ENCODE peak calls at places on chromosome 10, in seven cellular contexts. One of them, this sample, is unnamed.

GRCh38 chr10:102511562-102512274 is 7.9 kb downstream of the SUFU start:
- DNase-seq in activated T-cell treated with anti-CD3 and anti-CD28 coated beads, Interleukin-2, amount 50 U/mL, for 72 hours: no peak
- DNase-seq in hypothalamus: no peak
- DNase-seq in T-cell: no peak
- DNase-seq in dermis microvascular lymphatic vessel endothelial cell: no peak
- DNase-seq in iris pigment epithelial cell: no peak
- DNase-seq in H9: no peak
- DNase-seq in this sample: no peak

GRCh38 chr10:10623958-10624590 is 393.6 kb upstream of the CELF2 start:
- DNase-seq in activated T-cell treated with anti-CD3 and anti-CD28 coated beads, Interleukin-2, amount 50 U/mL, for 72 hours: no peak
- DNase-seq in hypothalamus: no peak
- DNase-seq in T-cell: no peak
- DNase-seq in dermis microvascular lymphatic vessel endothelial cell: no peak
- DNase-seq in iris pigment epithelial cell: no peak
- DNase-seq in H9: no peak
- DNase-seq in this sample: no peak

GRCh38 chr10:122565766-122566206 is 5.2 kb downstream of the DMBT1 start:
- DNase-seq in activated T-cell treated with anti-CD3 and anti-CD28 coated beads, Interleukin-2, amount 50 U/mL, for 72 hours: peak
- DNase-seq in hypothalamus: peak
- DNase-seq in T-cell: peak
- DNase-seq in dermis microvascular lymphatic vessel endothelial cell: peak
- DNase-seq in iris pigment epithelial cell: peak
- DNase-seq in H9: peak
- DNase-seq in this sample: peak

GRCh38 chr10:29104661-29105369 is 184.1 kb upstream of the LYZL1 start:
- DNase-seq in activated T-cell treated with anti-CD3 and anti-CD28 coated beads, Interleukin-2, amount 50 U/mL, for 72 hours: no peak
- DNase-seq in hypothalamus: no peak
- DNase-seq in T-cell: no peak
- DNase-seq in dermis microvascular lymphatic vessel endothelial cell: no peak
- DNase-seq in iris pigment epithelial cell: no peak
- DNase-seq in H9: no peak
- DNase-seq in this sample: no peak

GRCh38 chr10:4383683-4384082 is 442.3 kb upstream of the AKR1E2 start:
- DNase-seq in activated T-cell treated with anti-CD3 and anti-CD28 coated beads, Interleukin-2, amount 50 U/mL, for 72 hours: no peak
- DNase-seq in hypothalamus: no peak
- DNase-seq in T-cell: no peak
- DNase-seq in dermis microvascular lymphatic vessel endothelial cell: no peak
- DNase-seq in iris pigment epithelial cell: peak
- DNase-seq in H9: no peak
- DNase-seq in this sample: no peak

GRCh38 chr10:12549297-12549696 is 199.9 kb downstream of the CAMK1D start:
- DNase-seq in activated T-cell treated with anti-CD3 and anti-CD28 coated beads, Interleukin-2, amount 50 U/mL, for 72 hours: no peak
- DNase-seq in hypothalamus: no peak
- DNase-seq in T-cell: no peak
- DNase-seq in dermis microvascular lymphatic vessel endothelial cell: no peak
- DNase-seq in iris pigment epithelial cell: no peak
- DNase-seq in H9: no peak
- DNase-seq in this sample: no peak

GRCh38 chr10:23702977-23703414 is 264.1 kb downstream of the OTUD1 start:
- DNase-seq in activated T-cell treated with anti-CD3 and anti-CD28 coated beads, Interleukin-2, amount 50 U/mL, for 72 hours: peak
- DNase-seq in hypothalamus: peak
- DNase-seq in T-cell: peak
- DNase-seq in dermis microvascular lymphatic vessel endothelial cell: peak
- DNase-seq in iris pigment epithelial cell: peak
- DNase-seq in H9: peak
- DNase-seq in this sample: peak

GRCh38 chr10:96570983-96571964 is 15.5 kb downstream of the TM9SF3 start:
- DNase-seq in activated T-cell treated with anti-CD3 and anti-CD28 coated beads, Interleukin-2, amount 50 U/mL, for 72 hours: no peak
- DNase-seq in hypothalamus: no peak
- DNase-seq in T-cell: no peak
- DNase-seq in dermis microvascular lymphatic vessel endothelial cell: no peak
- DNase-seq in iris pigment epithelial cell: no peak
- DNase-seq in H9: no peak
- DNase-seq in this sample: no peak

GRCh38 chr10:87956055-87956454 is 92.6 kb downstream of the PTEN start:
- DNase-seq in activated T-cell treated with anti-CD3 and anti-CD28 coated beads, Interleukin-2, amount 50 U/mL, for 72 hours: no peak
- DNase-seq in hypothalamus: no peak
- DNase-seq in T-cell: no peak
- DNase-seq in dermis microvascular lymphatic vessel endothelial cell: no peak
- DNase-seq in iris pigment epithelial cell: no peak
- DNase-seq in H9: no peak
- DNase-seq in this sample: no peak

GRCh38 chr10:125370578-125370977 is 210.2 kb upstream of the CTBP2 start:
- DNase-seq in activated T-cell treated with anti-CD3 and anti-CD28 coated beads, Interleukin-2, amount 50 U/mL, for 72 hours: no peak
- DNase-seq in hypothalamus: no peak
- DNase-seq in T-cell: no peak
- DNase-seq in dermis microvascular lymphatic vessel endothelial cell: no peak
- DNase-seq in iris pigment epithelial cell: no peak
- DNase-seq in H9: peak
- DNase-seq in this sample: no peak

GRCh38 chr10:103241262-103242011 is 4.2 kb upstream of the RPEL1 start:
- DNase-seq in activated T-cell treated with anti-CD3 and anti-CD28 coated beads, Interleukin-2, amount 50 U/mL, for 72 hours: peak
- DNase-seq in hypothalamus: peak
- DNase-seq in T-cell: no peak
- DNase-seq in dermis microvascular lymphatic vessel endothelial cell: no peak
- DNase-seq in iris pigment epithelial cell: peak
- DNase-seq in H9: peak
- DNase-seq in this sample: no peak

GRCh38 chr10:34346516-34347150 is 468.5 kb downstream of the PARD3 start:
- DNase-seq in activated T-cell treated with anti-CD3 and anti-CD28 coated beads, Interleukin-2, amount 50 U/mL, for 72 hours: no peak
- DNase-seq in hypothalamus: no peak
- DNase-seq in T-cell: no peak
- DNase-seq in dermis microvascular lymphatic vessel endothelial cell: no peak
- DNase-seq in iris pigment epithelial cell: peak
- DNase-seq in H9: no peak
- DNase-seq in this sample: no peak

GRCh38 chr10:47111329-47111862 is 188.6 kb upstream of the GDF10 start:
- DNase-seq in activated T-cell treated with anti-CD3 and anti-CD28 coated beads, Interleukin-2, amount 50 U/mL, for 72 hours: no peak
- DNase-seq in hypothalamus: no peak
- DNase-seq in T-cell: no peak
- DNase-seq in dermis microvascular lymphatic vessel endothelial cell: no peak
- DNase-seq in iris pigment epithelial cell: no peak
- DNase-seq in H9: peak
- DNase-seq in this sample: no peak

GRCh38 chr10:122974034-122974433 is 6.2 kb upstream of the PSTK start:
- DNase-seq in activated T-cell treated with anti-CD3 and anti-CD28 coated beads, Interleukin-2, amount 50 U/mL, for 72 hours: no peak
- DNase-seq in hypothalamus: no peak
- DNase-seq in T-cell: no peak
- DNase-seq in dermis microvascular lymphatic vessel endothelial cell: no peak
- DNase-seq in iris pigment epithelial cell: peak
- DNase-seq in H9: no peak
- DNase-seq in this sample: no peak

GRCh38 chr10:59754951-59755350 is 1.7 kb upstream of the MRLN start:
- DNase-seq in activated T-cell treated with anti-CD3 and anti-CD28 coated beads, Interleukin-2, amount 50 U/mL, for 72 hours: no peak
- DNase-seq in hypothalamus: no peak
- DNase-seq in T-cell: no peak
- DNase-seq in dermis microvascular lymphatic vessel endothelial cell: no peak
- DNase-seq in iris pigment epithelial cell: no peak
- DNase-seq in H9: no peak
- DNase-seq in this sample: no peak

GRCh38 chr10:29658984-29659769 is 24.4 kb upstream of the SVIL start:
- DNase-seq in activated T-cell treated with anti-CD3 and anti-CD28 coated beads, Interleukin-2, amount 50 U/mL, for 72 hours: peak
- DNase-seq in hypothalamus: no peak
- DNase-seq in T-cell: peak
- DNase-seq in dermis microvascular lymphatic vessel endothelial cell: no peak
- DNase-seq in iris pigment epithelial cell: peak
- DNase-seq in H9: no peak
- DNase-seq in this sample: no peak

GRCh38 chr10:11898372-11899066 is 75.4 kb downstream of the PROSER2 start:
- DNase-seq in activated T-cell treated with anti-CD3 and anti-CD28 coated beads, Interleukin-2, amount 50 U/mL, for 72 hours: no peak
- DNase-seq in hypothalamus: no peak
- DNase-seq in T-cell: no peak
- DNase-seq in dermis microvascular lymphatic vessel endothelial cell: peak
- DNase-seq in iris pigment epithelial cell: peak
- DNase-seq in H9: peak
- DNase-seq in this sample: no peak

GRCh38 chr10:98255146-98255877 is 12.7 kb downstream of the LOXL4 start:
- DNase-seq in activated T-cell treated with anti-CD3 and anti-CD28 coated beads, Interleukin-2, amount 50 U/mL, for 72 hours: no peak
- DNase-seq in hypothalamus: no peak
- DNase-seq in T-cell: no peak
- DNase-seq in dermis microvascular lymphatic vessel endothelial cell: no peak
- DNase-seq in iris pigment epithelial cell: no peak
- DNase-seq in H9: no peak
- DNase-seq in this sample: no peak

GRCh38 chr10:89421018-89421476 is 6.7 kb downstream of the IFIT5 start:
- DNase-seq in activated T-cell treated with anti-CD3 and anti-CD28 coated beads, Interleukin-2, amount 50 U/mL, for 72 hours: no peak
- DNase-seq in hypothalamus: no peak
- DNase-seq in T-cell: no peak
- DNase-seq in dermis microvascular lymphatic vessel endothelial cell: no peak
- DNase-seq in iris pigment epithelial cell: no peak
- DNase-seq in H9: no peak
- DNase-seq in this sample: no peak

GRCh38 chr10:78973901-78974408 is 94.8 kb upstream of the ZMIZ1 start:
- DNase-seq in activated T-cell treated with anti-CD3 and anti-CD28 coated beads, Interleukin-2, amount 50 U/mL, for 72 hours: no peak
- DNase-seq in hypothalamus: peak
- DNase-seq in T-cell: peak
- DNase-seq in dermis microvascular lymphatic vessel endothelial cell: peak
- DNase-seq in iris pigment epithelial cell: peak
- DNase-seq in H9: peak
- DNase-seq in this sample: peak

GRCh38 chr10:52573347-52573746 is 199.2 kb downstream of the MBL2 start:
- DNase-seq in activated T-cell treated with anti-CD3 and anti-CD28 coated beads, Interleukin-2, amount 50 U/mL, for 72 hours: no peak
- DNase-seq in hypothalamus: no peak
- DNase-seq in T-cell: no peak
- DNase-seq in dermis microvascular lymphatic vessel endothelial cell: no peak
- DNase-seq in iris pigment epithelial cell: no peak
- DNase-seq in H9: no peak
- DNase-seq in this sample: no peak

GRCh38 chr10:69434926-69435325 is 16.3 kb upstream of the TSPAN15 start:
- DNase-seq in activated T-cell treated with anti-CD3 and anti-CD28 coated beads, Interleukin-2, amount 50 U/mL, for 72 hours: no peak
- DNase-seq in hypothalamus: no peak
- DNase-seq in T-cell: no peak
- DNase-seq in dermis microvascular lymphatic vessel endothelial cell: no peak
- DNase-seq in iris pigment epithelial cell: no peak
- DNase-seq in H9: no peak
- DNase-seq in this sample: no peak

GRCh38 chr10:22185586-22185985 is 32.2 kb downstream of the EBLN1 start:
- DNase-seq in activated T-cell treated with anti-CD3 and anti-CD28 coated beads, Interleukin-2, amount 50 U/mL, for 72 hours: no peak
- DNase-seq in hypothalamus: no peak
- DNase-seq in T-cell: no peak
- DNase-seq in dermis microvascular lymphatic vessel endothelial cell: no peak
- DNase-seq in iris pigment epithelial cell: peak
- DNase-seq in H9: no peak
- DNase-seq in this sample: no peak

GRCh38 chr10:132580157-132580556 is 42.6 kb downstream of the INPP5A start:
- DNase-seq in activated T-cell treated with anti-CD3 and anti-CD28 coated beads, Interleukin-2, amount 50 U/mL, for 72 hours: no peak
- DNase-seq in hypothalamus: no peak
- DNase-seq in T-cell: no peak
- DNase-seq in dermis microvascular lymphatic vessel endothelial cell: no peak
- DNase-seq in iris pigment epithelial cell: no peak
- DNase-seq in H9: no peak
- DNase-seq in this sample: no peak